ENCODE peak calls at places on chromosomes 7 and 10, in four cellular contexts. S, K, J and X are unnamed samples.
A peak's percentile ranks its signal among the peaks of the same experiment; 100 is the strongest.

GRCh38 chr10:77834540-77834939 is 92.0 kb downstream of the DLG5 start:
- DNase-seq in S (no peak), J (no peak), K (no peak), X (no peak)

GRCh38 chr10:131911451-131911850 is 10.6 kb downstream of the PPP2R2D start:
- DNase-seq in K (no peak), S (no peak), J (no peak), X (no peak)

GRCh38 chr10:52752261-52752660 is 20.3 kb downstream of the MBL2 start:
- DNase-seq in J (no peak), K (no peak), S (no peak), X (no peak)

GRCh38 chr10:119241066-119241465 is 33.7 kb downstream of the GRK5 start:
- DNase-seq in K (no peak), J (no peak), S (no peak), X (no peak)

GRCh38 chr7:2279873-2280272 is 34.4 kb downstream of the SNX8 start:
- DNase-seq in S (no peak), K (no peak), J (no peak), X (no peak)

GRCh38 chr10:89466599-89467035 is 52.2 kb downstream of the IFIT5 start:
- DNase-seq in S (no peak), K (peak; percentile 44), J (no peak), X (no peak)

GRCh38 chr7:5419523-5420107 is 4.0 kb downstream of the TNRC18 start:
- DNase-seq in S (peak; percentile 30), K (no peak), J (no peak), X (no peak)

GRCh38 chr7:137331378-137331777 is 12.2 kb downstream of the PTN start:
- DNase-seq in S (no peak), J (no peak), K (no peak), X (no peak)

GRCh38 chr10:85995791-85996190 is 370.8 kb downstream of the GRID1 start:
- DNase-seq in K (peak; percentile 29), S (no peak), J (no peak), X (no peak)

GRCh38 chr7:96300487-96300886 is 21.4 kb downstream of the SLC25A13 start:
- DNase-seq in S (no peak), J (no peak), K (no peak), X (no peak)

GRCh38 chr7:24835643-24836042 is 78.4 kb upstream of the GSDME start:
- DNase-seq in J (no peak), S (no peak), K (no peak), X (no peak)

GRCh38 chr7:31764457-31764856 is 77.4 kb downstream of the PPP1R17 start:
- DNase-seq in S (no peak), J (no peak), K (no peak), X (no peak)

GRCh38 chr7:52362521-52362920 is 672.9 kb upstream of the POM121L12 start:
- DNase-seq in K (no peak), J (no peak), S (no peak), X (no peak)

DNA sequence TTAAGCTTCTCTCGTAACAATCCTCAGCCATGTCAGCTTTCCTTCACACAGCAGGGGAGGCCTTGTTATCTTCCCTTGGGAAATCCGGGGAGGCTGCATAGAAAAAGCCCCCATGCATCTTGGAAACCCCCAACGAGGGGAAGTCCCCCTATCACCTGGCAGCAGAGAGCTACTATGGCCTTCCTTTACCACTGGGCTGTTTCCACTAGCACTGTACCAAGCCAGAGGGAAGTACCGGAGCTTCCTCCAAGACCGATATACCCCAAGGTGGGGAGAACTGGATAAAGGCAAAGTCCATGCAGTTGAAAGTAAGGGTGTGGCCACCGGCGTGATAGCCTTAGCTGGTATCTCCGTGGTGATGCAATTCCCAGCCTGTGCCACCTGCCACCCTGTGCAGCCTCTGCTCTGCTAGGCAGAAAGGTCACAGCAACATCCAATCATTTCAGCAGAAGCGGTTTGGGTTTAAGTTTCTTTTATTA is 4.4 kb upstream of the CLIP2 start:
- DNase-seq in K (no peak), S (no peak), J (no peak), X (no peak)
- TF ChIP-seq POLR2A in K (no peak), S (no peak), J (no peak), X (no peak)

GRCh38 chr10:93751832-93752231 is 5.9 kb upstream of the LGI1 start:
- DNase-seq in S (no peak), K (peak; percentile 34), J (no peak), X (no peak)
- H3K4me3 ChIP-seq in S (no peak overlapping the region), K (peak overlapping the region; percentile 21), J (no peak overlapping the region), X (peak overlapping the region; percentile 29)

GRCh38 chr10:511101-511848 is 178.2 kb downstream of the DIP2C start:
- DNase-seq in S (peak; percentile 93), J (peak; percentile 93), K (peak; percentile 83), X (peak; percentile 94)
- H3K27ac ChIP-seq in S (no peak overlapping the region), J (peak overlapping the region; percentile 37), K (no peak overlapping the region), X (no peak overlapping the region)

DNA sequence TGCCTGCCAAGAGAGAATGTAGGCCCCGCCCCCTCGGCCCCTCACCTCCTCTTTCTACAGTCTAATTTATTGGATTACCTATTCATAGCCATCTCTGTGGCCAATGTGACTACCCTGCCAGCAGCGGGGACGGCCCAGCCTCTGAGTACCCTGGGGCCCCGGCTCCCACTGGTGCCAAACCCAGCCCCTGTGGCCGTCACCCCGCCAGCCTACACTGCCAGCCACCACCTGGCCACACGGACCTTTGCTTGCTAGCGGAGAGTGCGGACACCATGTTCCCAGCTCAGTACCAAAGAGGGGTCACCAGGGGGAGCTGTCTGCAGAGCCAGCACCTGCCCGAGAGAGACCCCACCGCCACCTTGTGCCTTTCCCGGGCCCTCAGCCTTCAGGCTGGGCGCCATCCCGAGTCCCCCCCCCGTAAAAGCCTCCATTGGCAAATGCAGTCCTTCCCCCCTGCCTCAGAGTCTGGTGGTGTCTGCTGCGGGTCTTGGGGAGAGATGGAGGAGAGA is 511.1 kb downstream of the ZNF37A start:
- DNase-seq in K (no peak), J (no peak), S (no peak), X (no peak)
- TF ChIP-seq POLR2A in K (no peak), J (no peak), S (no peak), X (no peak)